ENCODE peak calls at places on chromosomes 11 and 22, in seven cellular contexts. M is SK-N-SH, P is GM12891, L is K562, K is stomach, I is sigmoid colon, W is HL-60. O is an unnamed sample.

GRCh38 chr11:126799974-126800373 is 200.6 kb downstream of the KIRREL3 start:
- DNase-seq in K (no peak), M (no peak), W (no peak), P (no peak), I (no peak), L (no peak), O (no peak)

GRCh38 chr11:116465056-116465455 is 307.7 kb downstream of the BUD13 start:
- DNase-seq in I (no peak), W (no peak), K (no peak), P (no peak), M (no peak), L (no peak), O (no peak)

GRCh38 chr11:78926633-78927347 is 352.1 kb upstream of the NARS2 start:
- DNase-seq in M (peak), W (no peak), K (no peak), P (no peak), I (no peak), L (no peak), O (no peak)

GRCh38 chr11:103624708-103625623 is 411.5 kb upstream of the DDI1 start:
- DNase-seq in W (no peak), M (peak), I (no peak), K (no peak), L (no peak), P (no peak), O (no peak)

GRCh38 chr11:126359431-126360048 is 4.1 kb downstream of the ST3GAL4 start:
- DNase-seq in M (peak), I (peak), L (peak), P (no peak), K (no peak), W (no peak), O (peak)

GRCh38 chr11:6468712-6469495 is 4.8 kb downstream of the TRIM3 start:
- DNase-seq in K (peak), L (peak), I (peak), M (peak), P (peak), W (peak), O (peak)

GRCh38 chr11:26134481-26135355 is 197.2 kb upstream of the ANO3 start:
- DNase-seq in W (no peak), I (no peak), M (peak), P (no peak), K (no peak), L (no peak), O (no peak)

GRCh38 chr11:35047179-35047578 is 91.8 kb upstream of the CD44 start:
- DNase-seq in L (no peak), P (no peak), W (peak), M (no peak), I (no peak), K (no peak), O (no peak)

GRCh38 chr11:120941000-120941399 is 82.9 kb upstream of the TBCEL start:
- DNase-seq in K (no peak), W (no peak), I (no peak), M (no peak), L (no peak), P (no peak), O (no peak)

GRCh38 chr11:64100345-64100744 is 64.6 kb downstream of the FLRT1 start:
- DNase-seq in M (no peak), P (peak), L (peak), W (no peak), I (no peak), K (no peak), O (no peak)

GRCh38 chr11:125083312-125084056 is 20.4 kb downstream of the SLC37A2 start:
- DNase-seq in K (no peak), P (no peak), I (no peak), M (no peak), W (no peak), L (no peak), O (no peak)
- TF ChIP-seq POLR2AphosphoS5 in K (no peak), P (no peak), I (no peak), M (no peak), W (no peak), L (no peak), O (no peak)

DNA sequence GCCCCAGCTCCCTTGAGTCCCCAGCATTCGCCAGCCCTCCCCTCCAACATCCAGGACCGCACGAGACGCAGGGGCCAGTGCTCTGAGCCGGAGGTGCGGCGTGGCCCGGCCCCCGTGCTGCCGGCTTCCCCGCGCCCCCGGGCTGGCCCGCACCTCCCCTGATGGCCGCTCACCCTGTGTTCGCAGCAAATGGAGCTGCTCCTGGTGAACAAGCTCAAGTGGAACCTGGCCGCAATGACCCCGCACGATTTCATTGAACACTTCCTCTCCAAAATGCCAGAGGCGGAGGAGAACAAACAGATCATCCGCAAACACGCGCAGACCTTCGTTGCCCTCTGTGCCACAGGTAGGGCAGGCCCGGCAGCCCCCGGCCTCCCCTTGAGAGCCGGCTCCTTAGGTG is 2.7 kb downstream of the CCND1 start:
- DNase-seq in L (no peak), M (no peak), I (no peak), W (no peak), K (no peak), P (no peak), O (no peak)
- TF ChIP-seq POLR2AphosphoS5 in L (no peak), M (no peak), I (no peak), W (no peak), K (no peak), P (no peak), O (no peak)

GRCh38 chr22:26436903-26437515 is 7.9 kb downstream of the ASPHD2 start:
- DNase-seq in P (no peak), W (no peak), I (no peak), K (peak), L (no peak), M (no peak), O (no peak)
- TF ChIP-seq POLR2AphosphoS5 in P (no peak), W (no peak), I (no peak), K (peak), L (no peak), M (no peak), O (no peak)

GRCh38 chr11:118659314-118659939 is 20.0 kb downstream of the TREH start:
- DNase-seq in P (peak), W (peak), L (peak), I (peak), M (peak), K (peak), O (peak)
- TF ChIP-seq POLR2AphosphoS5 in P (no peak), W (no peak), L (no peak), I (peak), M (peak), K (peak), O (peak)

DNA sequence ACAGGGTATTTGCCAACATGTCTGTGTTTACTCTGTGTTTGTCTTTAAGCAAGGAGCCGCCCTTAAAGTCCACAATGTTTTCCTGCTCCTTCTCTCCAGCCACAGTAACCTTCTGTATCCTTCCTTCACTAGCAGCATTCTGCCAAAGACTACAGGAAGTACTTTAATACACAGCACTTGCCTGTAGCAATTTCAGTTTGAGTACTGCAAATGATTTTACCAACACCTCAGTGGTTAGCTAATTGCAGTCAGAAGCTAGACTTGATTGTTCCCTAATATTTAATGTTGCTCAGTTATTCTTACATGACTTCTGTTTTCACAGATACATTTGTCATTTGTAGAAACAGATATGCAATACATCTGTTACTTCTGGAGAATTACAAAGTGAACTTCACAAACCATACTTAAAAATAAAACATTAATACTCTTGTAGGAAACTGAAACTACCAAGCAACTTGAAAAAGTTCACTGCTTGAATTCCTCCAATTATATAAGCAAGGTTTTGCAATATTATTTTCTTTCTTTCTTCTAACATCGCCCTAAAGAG is 69.1 kb downstream of the FCHSD2 start:
- DNase-seq in W (peak), P (no peak), I (no peak), K (no peak), L (no peak), M (no peak), O (no peak)
- TF ChIP-seq POLR2AphosphoS5 in W (no peak), P (peak), I (peak), K (peak), L (no peak), M (no peak), O (no peak)

DNA sequence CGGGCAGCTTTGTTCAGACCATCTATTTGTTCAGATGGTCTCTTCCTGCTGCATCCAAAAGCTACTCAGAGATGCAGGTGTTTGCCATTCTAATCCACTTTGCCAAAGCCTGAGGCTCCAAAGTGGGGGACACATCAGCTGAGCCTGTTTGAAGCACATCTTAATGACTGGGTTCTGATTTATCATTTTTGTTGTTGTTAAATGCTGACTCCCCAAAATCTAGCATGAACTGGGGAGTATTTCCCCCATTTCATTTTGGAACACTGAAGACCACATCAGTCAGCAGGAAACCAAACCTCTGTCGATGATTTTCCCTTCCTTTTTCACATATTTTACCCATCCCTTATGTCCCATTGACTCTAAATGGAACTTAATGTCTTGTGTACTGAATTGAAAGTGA is 262.6 kb downstream of the NTM start:
- DNase-seq in K (no peak), W (no peak), I (no peak), P (no peak), M (no peak), L (no peak), O (no peak)
- TF ChIP-seq POLR2AphosphoS5 in K (no peak), W (no peak), I (no peak), P (no peak), M (no peak), L (no peak), O (no peak)

DNA sequence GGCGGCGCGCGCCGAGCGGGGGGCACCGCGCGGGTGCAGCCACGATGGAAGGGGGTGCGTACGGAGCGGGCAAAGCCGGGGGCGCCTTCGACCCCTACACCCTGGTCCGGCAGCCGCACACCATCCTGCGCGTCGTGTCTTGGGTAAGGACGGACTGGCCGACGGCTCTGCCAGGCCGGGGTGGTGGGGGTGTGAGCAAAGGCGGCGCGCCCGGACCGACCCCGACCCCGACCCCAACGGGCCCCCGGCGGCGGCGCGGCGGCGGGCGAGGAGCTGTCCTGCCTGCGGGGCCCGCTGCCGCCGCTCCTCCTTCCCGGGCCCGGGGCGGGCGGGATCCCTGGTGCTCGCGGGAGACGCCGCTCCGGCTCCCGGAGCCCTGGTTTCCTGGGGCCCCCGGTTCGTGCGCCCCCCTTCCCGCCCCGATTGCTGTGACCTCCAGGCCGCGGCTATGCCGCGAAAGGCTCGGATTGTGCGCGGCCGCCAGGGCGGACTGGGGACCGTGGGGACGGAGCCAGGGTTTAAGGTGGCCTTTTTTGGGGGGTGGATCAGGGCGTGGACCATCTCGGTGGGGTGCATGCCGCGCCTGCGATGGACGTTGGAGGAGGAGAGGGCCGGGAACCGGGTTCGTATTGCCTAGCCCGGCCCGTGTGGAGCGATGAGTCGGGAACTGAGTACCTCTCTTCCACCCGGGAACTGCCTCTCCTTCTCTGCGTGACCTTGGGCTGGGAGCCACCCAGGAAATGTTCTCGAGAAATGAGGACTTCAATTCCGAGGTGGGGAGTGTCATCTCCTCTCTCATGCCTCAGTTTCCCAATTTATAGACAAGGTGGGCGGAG is at the start of gene SYNGR1:
- DNase-seq in W (no peak), P (no peak), K (peak), M (peak), I (no peak), L (peak), O (no peak)
- TF ChIP-seq POLR2AphosphoS5 in W (no peak), P (no peak), K (no peak), M (no peak), I (no peak), L (no peak), O (no peak)

GRCh38 chr11:84564180-84564866 is 1062.8 kb downstream of the DLG2 start:
- DNase-seq in W (peak), K (peak), L (peak), M (peak), P (no peak), I (no peak), O (no peak)
- TF ChIP-seq POLR2AphosphoS5 in W (no peak), K (no peak), L (no peak), M (no peak), P (no peak), I (no peak), O (no peak)

GRCh38 chr22:45638834-45639746 is 32.5 kb upstream of the ATXN10 start:
- DNase-seq in M (no peak), K (peak), W (peak), L (peak), P (no peak), I (peak), O (no peak)
- TF ChIP-seq POLR2AphosphoS5 in M (no peak), K (peak), W (peak), L (no peak), P (no peak), I (no peak), O (peak)

O was measured in breast epithelium.